ENCODE peak calls at places on chromosomes 1 and 21, in eight cellular contexts. One of them, this sample, is unnamed.

GRCh38 chr1:45883633-45884032 is 80.2 kb downstream of the MAST2 start:
- DNase-seq in adrenal gland: no peak
- DNase-seq in body of pancreas: no peak
- DNase-seq in dorsolateral prefrontal cortex: no peak
- DNase-seq in upper lobe of right lung: no peak
- DNase-seq in heart left ventricle: no peak
- DNase-seq in A549: no peak
- DNase-seq in PC-3: peak; percentile 45
- DNase-seq in this sample: no peak

GRCh38 chr1:26724118-26724517 is 28.3 kb downstream of the ARID1A start:
- DNase-seq in adrenal gland: no peak
- DNase-seq in body of pancreas: no peak
- DNase-seq in dorsolateral prefrontal cortex: no peak
- DNase-seq in upper lobe of right lung: no peak
- DNase-seq in heart left ventricle: no peak
- DNase-seq in A549: no peak
- DNase-seq in PC-3: no peak
- DNase-seq in this sample: no peak

GRCh38 chr1:41851589-41851988 is 67.1 kb downstream of the HIVEP3 start:
- DNase-seq in adrenal gland: peak; percentile 29
- DNase-seq in body of pancreas: no peak
- DNase-seq in dorsolateral prefrontal cortex: no peak
- DNase-seq in upper lobe of right lung: no peak
- DNase-seq in heart left ventricle: no peak
- DNase-seq in A549: peak; percentile 14
- DNase-seq in PC-3: peak; percentile 96
- DNase-seq in this sample: no peak

GRCh38 chr1:231021540-231022031 is 18.5 kb downstream of the FAM89A start:
- DNase-seq in adrenal gland: no peak
- DNase-seq in body of pancreas: no peak
- DNase-seq in dorsolateral prefrontal cortex: no peak
- DNase-seq in upper lobe of right lung: no peak
- DNase-seq in heart left ventricle: no peak
- DNase-seq in A549: no peak
- DNase-seq in PC-3: peak; percentile 55
- DNase-seq in this sample: no peak

GRCh38 chr1:23585321-23586022 is 26.2 kb upstream of the ID3 start:
- DNase-seq in adrenal gland: peak; percentile 61
- DNase-seq in body of pancreas: no peak
- DNase-seq in dorsolateral prefrontal cortex: no peak
- DNase-seq in upper lobe of right lung: no peak
- DNase-seq in heart left ventricle: no peak
- DNase-seq in A549: peak; percentile 96
- DNase-seq in PC-3: peak; percentile 95
- DNase-seq in this sample: peak; percentile 98

GRCh38 chr1:109299087-109299983 is 7.5 kb downstream of the MYBPHL start:
- DNase-seq in adrenal gland: peak; percentile 22
- DNase-seq in body of pancreas: no peak
- DNase-seq in dorsolateral prefrontal cortex: peak; percentile 94
- DNase-seq in upper lobe of right lung: no peak
- DNase-seq in heart left ventricle: peak; percentile 77
- DNase-seq in A549: no peak
- DNase-seq in PC-3: peak; percentile 36
- DNase-seq in this sample: peak; percentile 61

GRCh38 chr1:11078631-11079030 is 18.8 kb upstream of the SRM start:
- DNase-seq in adrenal gland: peak; percentile 72
- DNase-seq in body of pancreas: no peak
- DNase-seq in dorsolateral prefrontal cortex: no peak
- DNase-seq in upper lobe of right lung: no peak
- DNase-seq in heart left ventricle: no peak
- DNase-seq in A549: no peak
- DNase-seq in PC-3: no peak
- DNase-seq in this sample: peak; percentile 58

GRCh38 chr1:3105167-3105863 is 36.3 kb downstream of the PRDM16 start:
- DNase-seq in adrenal gland: no peak
- DNase-seq in body of pancreas: peak; percentile 37
- DNase-seq in dorsolateral prefrontal cortex: peak; percentile 41
- DNase-seq in upper lobe of right lung: no peak
- DNase-seq in heart left ventricle: no peak
- DNase-seq in A549: no peak
- DNase-seq in PC-3: no peak
- DNase-seq in this sample: no peak

GRCh38 chr1:23913212-23913880 is at the start of gene CNR2:
- DNase-seq in adrenal gland: no peak
- DNase-seq in body of pancreas: no peak
- DNase-seq in dorsolateral prefrontal cortex: no peak
- DNase-seq in upper lobe of right lung: no peak
- DNase-seq in heart left ventricle: no peak
- DNase-seq in A549: no peak
- DNase-seq in PC-3: no peak
- DNase-seq in this sample: no peak

GRCh38 chr1:78527706-78528105 is 36.9 kb downstream of the PTGFR start:
- DNase-seq in adrenal gland: no peak
- DNase-seq in body of pancreas: no peak
- DNase-seq in dorsolateral prefrontal cortex: no peak
- DNase-seq in upper lobe of right lung: no peak
- DNase-seq in heart left ventricle: no peak
- DNase-seq in A549: no peak
- DNase-seq in PC-3: peak; percentile 6
- DNase-seq in this sample: no peak

GRCh38 chr1:200892958-200893357 is 1.7 kb upstream of the INAVA start:
- DNase-seq in adrenal gland: no peak
- DNase-seq in body of pancreas: no peak
- DNase-seq in dorsolateral prefrontal cortex: no peak
- DNase-seq in upper lobe of right lung: no peak
- DNase-seq in heart left ventricle: no peak
- DNase-seq in A549: no peak
- DNase-seq in PC-3: peak; percentile 37
- DNase-seq in this sample: no peak

GRCh38 chr1:28313710-28314510 is 14.9 kb upstream of the MED18 start:
- DNase-seq in adrenal gland: peak; percentile 82
- DNase-seq in body of pancreas: peak; percentile 80
- DNase-seq in dorsolateral prefrontal cortex: no peak
- DNase-seq in upper lobe of right lung: peak; percentile 90
- DNase-seq in heart left ventricle: peak; percentile 22
- DNase-seq in A549: peak; percentile 62
- DNase-seq in PC-3: peak; percentile 87
- DNase-seq in this sample: no peak

GRCh38 chr21:44712203-44713028 is 1.0 kb upstream of the TSPEAR start:
- DNase-seq in adrenal gland: no peak
- DNase-seq in body of pancreas: no peak
- DNase-seq in dorsolateral prefrontal cortex: no peak
- DNase-seq in upper lobe of right lung: peak; percentile 3
- DNase-seq in heart left ventricle: no peak
- DNase-seq in A549: no peak
- DNase-seq in PC-3: no peak
- DNase-seq in this sample: no peak

GRCh38 chr1:8818325-8818775 is 910 bp upstream of the RERE start:
- DNase-seq in adrenal gland: peak; percentile 87
- DNase-seq in body of pancreas: peak; percentile 45
- DNase-seq in dorsolateral prefrontal cortex: peak; percentile 52
- DNase-seq in upper lobe of right lung: no peak
- DNase-seq in heart left ventricle: peak; percentile 33
- DNase-seq in A549: peak; percentile 56
- DNase-seq in PC-3: peak; percentile 92
- DNase-seq in this sample: no peak

GRCh38 chr1:54125671-54126070 is 27.1 kb downstream of the CDCP2 start:
- DNase-seq in adrenal gland: peak; percentile 68
- DNase-seq in body of pancreas: peak; percentile 64
- DNase-seq in dorsolateral prefrontal cortex: peak; percentile 21
- DNase-seq in upper lobe of right lung: no peak
- DNase-seq in heart left ventricle: no peak
- DNase-seq in A549: peak; percentile 29
- DNase-seq in PC-3: peak; percentile 21
- DNase-seq in this sample: no peak

GRCh38 chr21:33061233-33061632 is 8.7 kb upstream of the OLIG1 start:
- DNase-seq in adrenal gland: no peak
- DNase-seq in body of pancreas: no peak
- DNase-seq in dorsolateral prefrontal cortex: no peak
- DNase-seq in upper lobe of right lung: no peak
- DNase-seq in heart left ventricle: no peak
- DNase-seq in A549: no peak
- DNase-seq in PC-3: no peak
- DNase-seq in this sample: no peak

GRCh38 chr21:33058468-33059318 is 11.2 kb upstream of the OLIG1 start:
- DNase-seq in adrenal gland: peak; percentile 85
- DNase-seq in body of pancreas: no peak
- DNase-seq in dorsolateral prefrontal cortex: no peak
- DNase-seq in upper lobe of right lung: no peak
- DNase-seq in heart left ventricle: peak; percentile 57
- DNase-seq in A549: no peak
- DNase-seq in PC-3: no peak
- DNase-seq in this sample: no peak

GRCh38 chr21:33063365-33063883 is 6.5 kb upstream of the OLIG1 start:
- DNase-seq in adrenal gland: no peak
- DNase-seq in body of pancreas: no peak
- DNase-seq in dorsolateral prefrontal cortex: no peak
- DNase-seq in upper lobe of right lung: no peak
- DNase-seq in heart left ventricle: no peak
- DNase-seq in A549: no peak
- DNase-seq in PC-3: no peak
- DNase-seq in this sample: no peak

GRCh38 chr21:33057385-33057940 is 12.5 kb upstream of the OLIG1 start:
- DNase-seq in adrenal gland: no peak
- DNase-seq in body of pancreas: no peak
- DNase-seq in dorsolateral prefrontal cortex: no peak
- DNase-seq in upper lobe of right lung: no peak
- DNase-seq in heart left ventricle: no peak
- DNase-seq in A549: no peak
- DNase-seq in PC-3: no peak
- DNase-seq in this sample: no peak

GRCh38 chr21:33059319-33059894 is 10.5 kb upstream of the OLIG1 start:
- DNase-seq in adrenal gland: no peak
- DNase-seq in body of pancreas: no peak
- DNase-seq in dorsolateral prefrontal cortex: no peak
- DNase-seq in upper lobe of right lung: no peak
- DNase-seq in heart left ventricle: no peak
- DNase-seq in A549: no peak
- DNase-seq in PC-3: no peak
- DNase-seq in this sample: no peak
- H3K4me3 ChIP-seq in adrenal gland: no peak overlapping the region
- H3K4me3 ChIP-seq in body of pancreas: no peak overlapping the region
- H3K4me3 ChIP-seq in dorsolateral prefrontal cortex: no peak overlapping the region
- H3K4me3 ChIP-seq in upper lobe of right lung: no peak overlapping the region
- H3K4me3 ChIP-seq in heart left ventricle: no peak overlapping the region
- H3K4me3 ChIP-seq in A549: no peak overlapping the region
- H3K4me3 ChIP-seq in PC-3: no peak overlapping the region
- H3K4me3 ChIP-seq in this sample: no peak overlapping the region

DNA sequence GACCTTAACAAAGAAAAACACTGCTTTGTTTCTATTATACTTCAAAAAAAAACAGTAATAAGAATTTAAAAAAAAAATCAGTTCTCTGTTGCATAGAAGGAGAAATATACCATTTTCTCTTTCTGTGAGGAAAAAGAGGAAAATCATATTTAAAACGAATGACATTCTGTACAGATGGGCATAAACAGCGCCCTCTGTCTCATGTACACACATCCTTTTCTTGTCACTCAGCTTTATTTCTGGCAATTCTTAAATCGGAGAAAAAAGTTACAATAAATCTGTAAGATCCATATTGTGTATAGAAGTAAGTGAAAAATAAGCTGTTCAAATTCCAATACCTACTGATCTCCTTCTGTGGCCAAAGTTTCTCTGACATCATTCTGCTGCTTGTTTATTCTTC is 245.4 kb downstream of the SMYD3 start:
- DNase-seq in adrenal gland: no peak
- DNase-seq in body of pancreas: no peak
- DNase-seq in dorsolateral prefrontal cortex: no peak
- DNase-seq in upper lobe of right lung: no peak
- DNase-seq in heart left ventricle: no peak
- DNase-seq in A549: no peak
- DNase-seq in PC-3: peak; percentile 14
- DNase-seq in this sample: no peak
- TF ChIP-seq CTCF in adrenal gland: no peak
- TF ChIP-seq CTCF in body of pancreas: no peak
- TF ChIP-seq CTCF in dorsolateral prefrontal cortex: no peak
- TF ChIP-seq CTCF in upper lobe of right lung: no peak
- TF ChIP-seq CTCF in heart left ventricle: peak; percentile 10
- TF ChIP-seq CTCF in A549: no peak
- TF ChIP-seq CTCF in PC-3: peak; percentile 73
- TF ChIP-seq CTCF in this sample: no peak

GRCh38 chr1:206992815-206993214 is 22.6 kb upstream of the FCAMR start:
- DNase-seq in adrenal gland: no peak
- DNase-seq in body of pancreas: no peak
- DNase-seq in dorsolateral prefrontal cortex: no peak
- DNase-seq in upper lobe of right lung: no peak
- DNase-seq in heart left ventricle: no peak
- DNase-seq in A549: no peak
- DNase-seq in PC-3: no peak
- DNase-seq in this sample: no peak
- H3K4me3 ChIP-seq in adrenal gland: no peak overlapping the region
- H3K4me3 ChIP-seq in body of pancreas: no peak overlapping the region
- H3K4me3 ChIP-seq in dorsolateral prefrontal cortex: no peak overlapping the region
- H3K4me3 ChIP-seq in upper lobe of right lung: no peak overlapping the region
- H3K4me3 ChIP-seq in heart left ventricle: no peak overlapping the region
- H3K4me3 ChIP-seq in A549: no peak overlapping the region
- H3K4me3 ChIP-seq in PC-3: no peak overlapping the region
- H3K4me3 ChIP-seq in this sample: no peak overlapping the region

DNA sequence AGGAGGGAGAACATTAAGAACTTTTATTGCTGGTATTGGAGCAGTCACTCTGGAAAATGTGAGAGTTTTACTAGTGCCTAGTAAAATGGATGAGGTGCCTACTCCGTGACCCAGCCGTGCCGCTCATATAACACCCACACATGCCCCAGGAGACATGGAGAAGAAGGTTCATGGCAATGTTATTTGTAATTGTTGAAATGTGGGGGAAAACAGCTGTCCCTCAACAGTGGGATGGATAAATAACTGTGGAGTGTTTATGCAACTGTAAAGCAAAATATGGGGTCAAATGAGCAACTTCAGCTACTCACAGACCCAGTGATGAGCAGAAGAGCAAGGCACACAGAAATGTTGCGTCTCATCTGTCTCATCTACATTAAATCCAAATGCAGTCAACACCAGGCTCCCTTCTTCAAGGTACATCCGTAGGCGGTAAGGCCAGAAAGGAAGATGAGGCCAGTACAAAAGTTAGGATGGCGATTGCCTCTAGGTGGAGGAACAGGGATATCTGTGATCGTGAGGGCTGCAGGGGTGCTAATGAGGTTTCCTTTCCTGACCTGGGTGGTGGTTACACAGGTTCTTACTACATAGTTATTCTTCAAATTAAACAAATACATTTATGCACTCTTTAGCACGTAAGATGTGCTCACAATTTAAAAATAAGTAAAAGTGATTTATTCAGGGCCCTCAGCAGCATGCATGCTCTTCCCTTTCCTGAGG is 1.3 kb upstream of the MYBPH start:
- DNase-seq in adrenal gland: no peak
- DNase-seq in body of pancreas: no peak
- DNase-seq in dorsolateral prefrontal cortex: no peak
- DNase-seq in upper lobe of right lung: no peak
- DNase-seq in heart left ventricle: no peak
- DNase-seq in A549: no peak
- DNase-seq in PC-3: no peak
- DNase-seq in this sample: no peak
- TF ChIP-seq CTCF in adrenal gland: no peak
- TF ChIP-seq CTCF in body of pancreas: no peak
- TF ChIP-seq CTCF in dorsolateral prefrontal cortex: no peak
- TF ChIP-seq CTCF in upper lobe of right lung: no peak
- TF ChIP-seq CTCF in heart left ventricle: no peak
- TF ChIP-seq CTCF in A549: no peak
- TF ChIP-seq CTCF in PC-3: no peak
- TF ChIP-seq CTCF in this sample: no peak

This sample was measured in BJ.